ENCODE peak calls at places on chromosome 3, in four cellular contexts. One of them, this sample, is unnamed.

GRCh38 chr3:59559721-59560514 is 510.1 kb upstream of the CFAP20DC start:
- DNase-seq in MM.1S: no peak
- DNase-seq in body of pancreas: no peak
- DNase-seq in cardiac fibroblast: peak
- DNase-seq in this sample: no peak

GRCh38 chr3:139909836-139910235 is 25.1 kb upstream of the CLSTN2 start:
- DNase-seq in cardiac fibroblast: no peak
- DNase-seq in MM.1S: no peak
- DNase-seq in body of pancreas: no peak
- DNase-seq in this sample: no peak

GRCh38 chr3:56782900-56783299 is 18.8 kb downstream of the ARHGEF3 start:
- DNase-seq in body of pancreas: no peak
- DNase-seq in MM.1S: no peak
- DNase-seq in cardiac fibroblast: no peak
- DNase-seq in this sample: no peak

GRCh38 chr3:172355836-172356235 is 92.4 kb downstream of the GHSR start:
- DNase-seq in MM.1S: no peak
- DNase-seq in cardiac fibroblast: peak
- DNase-seq in body of pancreas: no peak
- DNase-seq in this sample: no peak

GRCh38 chr3:177431525-177432255 is 234.4 kb upstream of the TBL1XR1 start:
- DNase-seq in cardiac fibroblast: no peak
- DNase-seq in MM.1S: no peak
- DNase-seq in body of pancreas: peak
- DNase-seq in this sample: no peak

GRCh38 chr3:107611775-107612469 is 89.2 kb downstream of the BBX start:
- DNase-seq in body of pancreas: no peak
- DNase-seq in cardiac fibroblast: no peak
- DNase-seq in MM.1S: no peak
- DNase-seq in this sample: no peak

GRCh38 chr3:42101048-42101447 is 9.9 kb downstream of the TRAK1 start:
- DNase-seq in body of pancreas: peak
- DNase-seq in MM.1S: no peak
- DNase-seq in cardiac fibroblast: peak
- DNase-seq in this sample: no peak

GRCh38 chr3:39521456-39521855 is 54.0 kb downstream of the MOBP start:
- DNase-seq in MM.1S: no peak
- DNase-seq in body of pancreas: no peak
- DNase-seq in cardiac fibroblast: no peak
- DNase-seq in this sample: no peak

GRCh38 chr3:24680214-24680967 is 185.7 kb upstream of the THRB start:
- DNase-seq in MM.1S: peak
- DNase-seq in cardiac fibroblast: peak
- DNase-seq in body of pancreas: peak
- DNase-seq in this sample: peak

GRCh38 chr3:35296533-35296932 is 342.8 kb upstream of the ARPP21 start:
- DNase-seq in body of pancreas: no peak
- DNase-seq in cardiac fibroblast: no peak
- DNase-seq in MM.1S: peak
- DNase-seq in this sample: no peak

GRCh38 chr3:30435950-30436349 is 170.5 kb upstream of the TGFBR2 start:
- DNase-seq in MM.1S: peak
- DNase-seq in body of pancreas: no peak
- DNase-seq in cardiac fibroblast: no peak
- DNase-seq in this sample: no peak

GRCh38 chr3:103380391-103380790 is 945.6 kb downstream of the ZPLD1 start:
- DNase-seq in cardiac fibroblast: no peak
- DNase-seq in body of pancreas: no peak
- DNase-seq in MM.1S: no peak
- DNase-seq in this sample: no peak

GRCh38 chr3:155890671-155891190 is 20.3 kb downstream of the GMPS start:
- DNase-seq in MM.1S: no peak
- DNase-seq in cardiac fibroblast: peak
- DNase-seq in body of pancreas: no peak
- DNase-seq in this sample: no peak

GRCh38 chr3:51539291-51539891 is 872 bp downstream of the RAD54L2 start:
- DNase-seq in cardiac fibroblast: peak
- DNase-seq in body of pancreas: peak
- DNase-seq in MM.1S: peak
- DNase-seq in this sample: no peak

GRCh38 chr3:10762611-10763247 is 53.3 kb upstream of the SLC6A11 start:
- DNase-seq in MM.1S: peak
- DNase-seq in body of pancreas: no peak
- DNase-seq in cardiac fibroblast: no peak
- DNase-seq in this sample: no peak

GRCh38 chr3:106268696-106269095 is 399.9 kb upstream of the CBLB start:
- DNase-seq in cardiac fibroblast: no peak
- DNase-seq in body of pancreas: no peak
- DNase-seq in MM.1S: no peak
- DNase-seq in this sample: no peak

GRCh38 chr3:179969525-179969924 is 67.2 kb downstream of the PEX5L start:
- DNase-seq in body of pancreas: peak
- DNase-seq in MM.1S: no peak
- DNase-seq in cardiac fibroblast: peak
- DNase-seq in this sample: no peak

GRCh38 chr3:127256872-127257271 is 31.0 kb downstream of the PRR20G start:
- DNase-seq in body of pancreas: no peak
- DNase-seq in MM.1S: no peak
- DNase-seq in cardiac fibroblast: no peak
- DNase-seq in this sample: no peak

GRCh38 chr3:56593455-56594158 is 36.6 kb downstream of the CCDC66 start:
- DNase-seq in cardiac fibroblast: no peak
- DNase-seq in body of pancreas: peak
- DNase-seq in MM.1S: peak
- DNase-seq in this sample: no peak

GRCh38 chr3:100072328-100073048 is 41.8 kb downstream of the FILIP1L start:
- DNase-seq in cardiac fibroblast: no peak
- DNase-seq in MM.1S: no peak
- DNase-seq in body of pancreas: no peak
- DNase-seq in this sample: no peak

GRCh38 chr3:28792604-28793003 is 444.0 kb upstream of the AZI2 start:
- DNase-seq in body of pancreas: no peak
- DNase-seq in cardiac fibroblast: no peak
- DNase-seq in MM.1S: no peak
- DNase-seq in this sample: no peak

GRCh38 chr3:53155763-53156162 is 5.2 kb upstream of the PRKCD start:
- DNase-seq in body of pancreas: peak
- DNase-seq in cardiac fibroblast: no peak
- DNase-seq in MM.1S: no peak
- DNase-seq in this sample: peak

GRCh38 chr3:84555629-84556028 is 403.2 kb upstream of the CADM2 start:
- DNase-seq in body of pancreas: no peak
- DNase-seq in cardiac fibroblast: no peak
- DNase-seq in MM.1S: no peak
- DNase-seq in this sample: no peak

GRCh38 chr3:86229086-86229774 is 761.7 kb downstream of the VGLL3 start:
- DNase-seq in cardiac fibroblast: no peak
- DNase-seq in body of pancreas: no peak
- DNase-seq in MM.1S: no peak
- DNase-seq in this sample: no peak

GRCh38 chr3:127667119-127667681 is 5.6 kb upstream of the ABTB1 start:
- DNase-seq in cardiac fibroblast: no peak
- DNase-seq in MM.1S: no peak
- DNase-seq in body of pancreas: no peak
- DNase-seq in this sample: peak

GRCh38 chr3:129558076-129558771 is 15.2 kb downstream of the H1-8 start:
- DNase-seq in cardiac fibroblast: no peak
- DNase-seq in body of pancreas: no peak
- DNase-seq in MM.1S: no peak
- DNase-seq in this sample: no peak
- H3K4me3 ChIP-seq in cardiac fibroblast: no peak
- H3K4me3 ChIP-seq in body of pancreas: no peak
- H3K4me3 ChIP-seq in MM.1S: no peak
- H3K4me3 ChIP-seq in this sample: no peak

GRCh38 chr3:12999147-13000140 is 73.8 kb downstream of the IQSEC1 start:
- DNase-seq in MM.1S: peak
- DNase-seq in cardiac fibroblast: no peak
- DNase-seq in body of pancreas: peak
- DNase-seq in this sample: peak
- H3K4me3 ChIP-seq in MM.1S: peak
- H3K4me3 ChIP-seq in cardiac fibroblast: no peak
- H3K4me3 ChIP-seq in body of pancreas: no peak
- H3K4me3 ChIP-seq in this sample: no peak

GRCh38 chr3:32288819-32289218 is 50.3 kb downstream of the CMTM8 start:
- DNase-seq in body of pancreas: no peak
- DNase-seq in MM.1S: peak
- DNase-seq in cardiac fibroblast: no peak
- DNase-seq in this sample: no peak

GRCh38 chr3:32282578-32282977 is 44.1 kb downstream of the CMTM8 start:
- DNase-seq in cardiac fibroblast: no peak
- DNase-seq in body of pancreas: no peak
- DNase-seq in MM.1S: no peak
- DNase-seq in this sample: no peak

GRCh38 chr3:32283304-32283703 is 44.8 kb downstream of the CMTM8 start:
- DNase-seq in cardiac fibroblast: peak
- DNase-seq in body of pancreas: no peak
- DNase-seq in MM.1S: no peak
- DNase-seq in this sample: no peak

GRCh38 chr3:32284443-32284842 is 46.0 kb downstream of the CMTM8 start:
- DNase-seq in cardiac fibroblast: no peak
- DNase-seq in MM.1S: no peak
- DNase-seq in body of pancreas: no peak
- DNase-seq in this sample: no peak

DNA sequence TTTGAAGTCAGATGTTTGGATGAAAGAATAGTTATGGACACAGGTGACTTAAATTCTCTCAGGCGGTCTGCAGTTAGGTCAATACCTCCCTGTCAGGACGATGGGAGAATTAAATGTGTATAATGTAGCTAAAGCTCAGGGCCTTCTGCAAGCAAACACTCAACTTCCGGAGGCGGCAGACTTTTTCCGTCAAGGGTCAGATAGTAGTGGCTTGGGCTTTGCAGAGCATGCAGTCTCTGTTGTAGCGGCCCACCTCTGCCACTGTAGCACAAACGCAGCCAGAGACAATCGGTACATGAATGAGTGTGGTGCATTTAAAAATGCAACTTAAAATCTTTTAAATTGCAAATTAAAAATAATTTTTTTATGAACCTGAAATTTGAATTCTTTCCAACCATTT is 47.4 kb downstream of the CMTM8 start:
- DNase-seq in cardiac fibroblast: no peak
- DNase-seq in MM.1S: no peak
- DNase-seq in body of pancreas: no peak
- DNase-seq in this sample: no peak
- H3K4me3 ChIP-seq in cardiac fibroblast: no peak
- H3K4me3 ChIP-seq in MM.1S: no peak
- H3K4me3 ChIP-seq in body of pancreas: no peak
- H3K4me3 ChIP-seq in this sample: no peak

DNA sequence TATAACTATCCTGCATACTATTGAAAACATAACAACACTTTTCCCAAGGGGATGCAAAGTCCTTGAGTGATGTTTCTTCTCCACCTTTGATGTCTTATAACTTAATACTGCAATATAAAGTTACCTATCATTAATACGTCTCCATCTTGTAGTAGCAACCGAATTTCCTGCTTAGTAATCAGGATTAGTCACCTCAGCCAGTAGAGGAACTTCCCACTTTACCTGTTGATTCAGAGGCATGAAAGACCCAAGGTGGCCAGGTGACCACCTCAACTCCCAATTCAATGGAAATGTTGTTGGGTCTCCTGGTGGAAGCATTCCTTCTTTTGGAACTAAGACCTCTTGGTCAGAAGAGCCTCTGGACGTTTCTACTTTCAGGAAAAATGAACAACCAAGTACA is 3.5 kb upstream of the TMCC1 start:
- DNase-seq in cardiac fibroblast: no peak
- DNase-seq in MM.1S: no peak
- DNase-seq in body of pancreas: no peak
- DNase-seq in this sample: no peak
- H3K4me3 ChIP-seq in cardiac fibroblast: no peak
- H3K4me3 ChIP-seq in MM.1S: no peak
- H3K4me3 ChIP-seq in body of pancreas: no peak
- H3K4me3 ChIP-seq in this sample: no peak

GRCh38 chr3:147301781-147302180 is 104.6 kb downstream of the ZIC4 start:
- DNase-seq in cardiac fibroblast: no peak
- DNase-seq in MM.1S: no peak
- DNase-seq in body of pancreas: no peak
- DNase-seq in this sample: no peak
- H3K4me3 ChIP-seq in cardiac fibroblast: no peak
- H3K4me3 ChIP-seq in MM.1S: no peak
- H3K4me3 ChIP-seq in body of pancreas: no peak
- H3K4me3 ChIP-seq in this sample: no peak

DNA sequence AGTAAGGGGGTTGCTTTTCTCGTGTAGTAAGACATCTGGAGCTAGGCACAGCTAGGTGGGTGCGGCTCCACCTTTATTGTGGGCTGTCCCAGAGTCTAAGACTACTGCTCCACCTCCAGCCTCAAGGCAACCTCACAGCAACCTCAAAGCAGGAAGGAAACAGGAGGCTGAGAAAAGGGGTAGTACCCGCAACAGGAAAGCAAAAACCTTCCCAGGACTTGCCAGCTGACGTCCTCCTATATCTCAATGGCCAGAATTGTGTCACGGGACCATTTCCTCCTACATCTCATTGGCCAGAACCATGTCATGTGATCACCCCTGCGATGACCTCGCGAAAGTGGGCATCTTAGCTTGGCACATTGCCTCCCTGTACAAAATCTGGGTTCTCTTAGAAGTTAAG is 4.3 kb upstream of the GPR160 start:
- DNase-seq in body of pancreas: peak
- DNase-seq in cardiac fibroblast: no peak
- DNase-seq in MM.1S: no peak
- DNase-seq in this sample: no peak
- H3K4me3 ChIP-seq in body of pancreas: no peak
- H3K4me3 ChIP-seq in cardiac fibroblast: no peak
- H3K4me3 ChIP-seq in MM.1S: no peak
- H3K4me3 ChIP-seq in this sample: no peak

GRCh38 chr3:123446210-123446609 is 2.7 kb downstream of the ADCY5 start:
- DNase-seq in cardiac fibroblast: no peak
- DNase-seq in body of pancreas: no peak
- DNase-seq in MM.1S: no peak
- DNase-seq in this sample: no peak
- H3K4me3 ChIP-seq in cardiac fibroblast: no peak
- H3K4me3 ChIP-seq in body of pancreas: no peak
- H3K4me3 ChIP-seq in MM.1S: no peak
- H3K4me3 ChIP-seq in this sample: no peak